ENCODE peak calls at places on chromosomes 2 and 18, in ten cellular contexts. U is body of pancreas; C is cardiac muscle cell; T is pancreas; Z is CD8-positive, alpha-beta memory T cell; H is CD4-positive, alpha-beta T cell; N is heart right ventricle; X is spleen; O is trophoblast cell; R is OCI-LY7. P is an unnamed sample.

GRCh38 chr2:43605079-43605655 is 9.3 kb upstream of the THADA start:
- DNase-seq in U (no peak), C (peak), T (no peak), Z (no peak), H (no peak), N (no peak), X (no peak), O (no peak), R (peak), P (peak)

GRCh38 chr18:67634631-67635338 is 118.3 kb upstream of the DSEL start:
- DNase-seq in U (no peak), C (peak), T (no peak), Z (no peak), H (no peak), N (no peak), X (no peak), O (no peak), R (no peak), P (no peak)

GRCh38 chr2:127278959-127279358 is 15.0 kb downstream of the ERCC3 start:
- DNase-seq in U (no peak), C (no peak), T (no peak), Z (no peak), H (no peak), N (no peak), X (no peak), O (no peak), R (no peak), P (no peak)

GRCh38 chr18:55384551-55385275 is 203.3 kb downstream of the TCF4 start:
- DNase-seq in U (no peak), C (peak), T (no peak), Z (no peak), H (no peak), N (no peak), X (no peak), O (no peak), R (peak), P (peak)

GRCh38 chr2:233676046-233676445 is 4.3 kb downstream of the UGT1A9 start:
- DNase-seq in U (no peak), C (no peak), T (no peak), Z (no peak), H (no peak), N (no peak), X (no peak), O (no peak), R (no peak), P (no peak)

GRCh38 chr2:97698530-97698929 is 14.8 kb upstream of the ZAP70 start:
- DNase-seq in U (no peak), C (no peak), T (no peak), Z (no peak), H (no peak), N (no peak), X (no peak), O (no peak), R (no peak), P (no peak)

GRCh38 chr18:48992133-48992532 is 41.4 kb upstream of the SMAD7 start:
- DNase-seq in U (no peak), C (no peak), T (no peak), Z (no peak), H (no peak), N (no peak), X (no peak), O (no peak), R (no peak), P (no peak)

GRCh38 chr18:72867721-72868665 is at the start of gene NETO1:
- DNase-seq in U (no peak), C (peak), T (peak), Z (no peak), H (no peak), N (no peak), X (peak), O (no peak), R (no peak), P (no peak)

GRCh38 chr18:60347526-60348045 is 25.0 kb downstream of the MC4R start:
- DNase-seq in U (no peak), C (no peak), T (no peak), Z (no peak), H (no peak), N (no peak), X (no peak), O (no peak), R (no peak), P (no peak)

GRCh38 chr18:23226930-23227728 is 91.8 kb downstream of the CABLES1 start:
- DNase-seq in U (no peak), C (no peak), T (no peak), Z (no peak), H (no peak), N (peak), X (no peak), O (no peak), R (no peak), P (no peak)

GRCh38 chr2:157460384-157460837 is 16.5 kb upstream of the CYTIP start:
- DNase-seq in U (no peak), C (no peak), T (no peak), Z (no peak), H (no peak), N (no peak), X (no peak), O (peak), R (no peak), P (no peak)

GRCh38 chr18:54358495-54358793 is 738 bp downstream of the C18orf54 start:
- DNase-seq in U (no peak), C (no peak), T (no peak), Z (no peak), H (no peak), N (no peak), X (no peak), O (no peak), R (no peak), P (peak)

DNA sequence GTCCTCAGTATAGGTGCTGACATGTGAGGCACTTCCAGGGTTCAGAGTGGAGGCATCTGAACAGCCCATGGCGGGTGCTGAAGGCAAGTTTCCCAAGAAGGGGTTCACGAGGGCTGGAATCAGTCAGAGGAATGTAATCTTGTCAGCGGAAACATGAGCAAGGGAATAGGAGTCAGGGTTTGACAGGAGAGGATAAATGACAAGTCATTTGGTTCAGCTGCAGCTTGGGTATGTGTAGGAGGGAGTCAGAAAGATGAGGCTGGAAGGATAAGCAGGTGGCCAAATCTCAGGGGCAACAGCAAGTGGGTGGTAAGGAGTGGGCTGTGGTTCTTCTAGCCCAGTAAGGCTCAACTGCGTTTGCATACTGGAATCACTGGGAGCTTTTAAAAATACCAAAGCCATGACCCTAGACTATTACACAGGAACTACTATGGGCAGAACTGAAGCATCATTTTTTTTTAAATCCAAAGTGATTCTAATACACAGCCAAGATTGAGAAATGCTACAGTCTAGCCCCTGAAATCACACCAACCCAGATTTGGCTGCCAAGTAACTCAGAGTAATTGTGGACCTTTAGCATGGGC is 41.8 kb upstream of the NAB1 start:
- DNase-seq in U (no peak), C (peak), T (no peak), Z (no peak), H (no peak), N (no peak), X (no peak), O (no peak), R (no peak), P (no peak)
- H3K27ac ChIP-seq in U (no peak), C (peak), T (no peak), Z (no peak), H (no peak), N (no peak), X (no peak), O (no peak), R (no peak), P (no peak)

GRCh38 chr18:13268035-13268700 is 49.6 kb downstream of the LDLRAD4 start:
- DNase-seq in U (no peak), C (peak), T (no peak), Z (no peak), H (no peak), N (no peak), X (no peak), O (no peak), R (no peak), P (no peak)
- H3K27ac ChIP-seq in U (peak), C (peak), T (peak), Z (no peak), H (no peak), N (no peak), X (peak), O (no peak), R (no peak), P (no peak)

DNA sequence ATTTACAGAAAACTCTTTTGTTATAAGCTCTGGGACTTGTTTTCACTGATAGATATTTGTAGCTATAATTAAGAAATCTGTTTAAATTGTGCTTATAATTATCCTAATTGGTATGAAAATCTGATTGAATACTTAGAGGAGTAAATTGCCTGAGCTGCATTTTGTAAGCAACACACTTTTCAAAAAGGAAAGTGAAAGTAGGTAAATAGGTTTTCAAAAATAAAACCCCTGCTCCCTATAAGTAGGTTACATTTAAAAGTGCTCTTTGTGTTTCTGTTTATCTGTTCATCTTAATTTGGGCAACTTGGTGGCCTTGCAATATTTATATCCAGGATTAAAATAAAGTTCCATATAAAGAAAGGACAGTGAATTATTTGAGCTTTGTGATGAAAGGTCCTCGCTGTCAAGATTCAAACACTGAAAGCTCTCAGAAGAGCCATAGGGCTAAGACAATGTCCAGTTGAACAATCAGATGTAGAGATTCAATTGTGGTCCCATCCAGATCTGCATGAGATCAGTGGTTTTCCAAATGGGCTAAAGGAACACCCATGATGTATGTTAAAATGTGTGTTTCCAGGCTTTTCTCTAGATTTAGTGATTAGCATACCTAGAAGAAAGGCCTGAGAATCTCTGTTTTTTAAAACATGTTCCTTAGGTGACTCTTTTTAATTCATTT is 371.6 kb downstream of the RPRM start:
- DNase-seq in U (no peak), C (no peak), T (no peak), Z (no peak), H (no peak), N (no peak), X (no peak), O (no peak), R (no peak), P (no peak)
- H3K27ac ChIP-seq in U (no peak), C (no peak), T (no peak), Z (no peak), H (no peak), N (no peak), X (no peak), O (no peak), R (no peak), P (no peak)

GRCh38 chr2:181076666-181077065 is 96.3 kb downstream of the UBE2E3 start:
- DNase-seq in U (no peak), C (no peak), T (no peak), Z (no peak), H (no peak), N (no peak), X (no peak), O (no peak), R (no peak), P (no peak)
- H3K27ac ChIP-seq in U (no peak), C (no peak), T (no peak), Z (no peak), H (no peak), N (no peak), X (no peak), O (no peak), R (no peak), P (no peak)

GRCh38 chr2:30358822-30359221 is 88.2 kb upstream of the LCLAT1 start:
- DNase-seq in U (no peak), C (no peak), T (no peak), Z (no peak), H (no peak), N (no peak), X (no peak), O (no peak), R (no peak), P (no peak)

GRCh38 chr2:30362468-30363081 is 84.5 kb upstream of the LCLAT1 start:
- DNase-seq in U (no peak), C (peak), T (no peak), Z (no peak), H (no peak), N (no peak), X (no peak), O (no peak), R (no peak), P (no peak)

GRCh38 chr2:30363406-30363805 is 83.6 kb upstream of the LCLAT1 start:
- DNase-seq in U (no peak), C (no peak), T (no peak), Z (no peak), H (no peak), N (no peak), X (no peak), O (no peak), R (no peak), P (no peak)

GRCh38 chr2:30359644-30360167 is 87.3 kb upstream of the LCLAT1 start:
- DNase-seq in U (peak), C (peak), T (no peak), Z (no peak), H (no peak), N (peak), X (no peak), O (no peak), R (no peak), P (no peak)

GRCh38 chr2:30361751-30362394 is 85.2 kb upstream of the LCLAT1 start:
- DNase-seq in U (no peak), C (peak), T (no peak), Z (no peak), H (no peak), N (no peak), X (no peak), O (no peak), R (no peak), P (no peak)
- H3K27ac ChIP-seq in U (no peak), C (peak), T (no peak), Z (no peak), H (no peak), N (peak), X (peak), O (no peak), R (no peak), P (no peak)

P was measured in substantia nigra.